ENCODE peak calls at places on chromosomes 3 and 15, in eight cellular contexts. One of them, this sample, is unnamed.

GRCh38 chr15:65213241-65213640 is 2.0 kb upstream of the CILP start:
- DNase-seq in epithelial cell of esophagus: no peak
- DNase-seq in dorsolateral prefrontal cortex: no peak
- DNase-seq in A673: no peak
- DNase-seq in uterus: no peak
- DNase-seq in PC-3: no peak
- DNase-seq in breast epithelium: no peak
- DNase-seq in HepG2: no peak
- DNase-seq in this sample: no peak

GRCh38 chr15:51092480-51092879 is 2.2 kb downstream of the TNFAIP8L3 start:
- DNase-seq in epithelial cell of esophagus: no peak
- DNase-seq in dorsolateral prefrontal cortex: no peak
- DNase-seq in A673: no peak
- DNase-seq in uterus: no peak
- DNase-seq in PC-3: no peak
- DNase-seq in breast epithelium: no peak
- DNase-seq in HepG2: no peak
- DNase-seq in this sample: no peak

GRCh38 chr3:35832140-35832571 is 192.8 kb downstream of the ARPP21 start:
- DNase-seq in epithelial cell of esophagus: no peak
- DNase-seq in dorsolateral prefrontal cortex: no peak
- DNase-seq in A673: no peak
- DNase-seq in uterus: no peak
- DNase-seq in PC-3: no peak
- DNase-seq in breast epithelium: no peak
- DNase-seq in HepG2: peak; percentile 1
- DNase-seq in this sample: no peak

GRCh38 chr15:88541709-88542341 is 4.7 kb downstream of the DET1 start:
- DNase-seq in epithelial cell of esophagus: no peak
- DNase-seq in dorsolateral prefrontal cortex: no peak
- DNase-seq in A673: no peak
- DNase-seq in uterus: no peak
- DNase-seq in PC-3: no peak
- DNase-seq in breast epithelium: no peak
- DNase-seq in HepG2: no peak
- DNase-seq in this sample: peak; percentile 35

GRCh38 chr3:184778426-184779332 is 33.3 kb upstream of the VPS8 start:
- DNase-seq in epithelial cell of esophagus: no peak
- DNase-seq in dorsolateral prefrontal cortex: no peak
- DNase-seq in A673: no peak
- DNase-seq in uterus: no peak
- DNase-seq in PC-3: no peak
- DNase-seq in breast epithelium: peak; percentile 28
- DNase-seq in HepG2: no peak
- DNase-seq in this sample: no peak

GRCh38 chr15:40844543-40844981 is 714 bp downstream of the SPINT1 start:
- DNase-seq in epithelial cell of esophagus: peak; percentile 57
- DNase-seq in dorsolateral prefrontal cortex: no peak
- DNase-seq in A673: peak; percentile 34
- DNase-seq in uterus: no peak
- DNase-seq in PC-3: peak; percentile 28
- DNase-seq in breast epithelium: peak; percentile 60
- DNase-seq in HepG2: no peak
- DNase-seq in this sample: no peak

GRCh38 chr3:105364113-105364512 is 2.6 kb upstream of the ALCAM start:
- DNase-seq in epithelial cell of esophagus: peak; percentile 62
- DNase-seq in dorsolateral prefrontal cortex: no peak
- DNase-seq in A673: no peak
- DNase-seq in uterus: no peak
- DNase-seq in PC-3: peak; percentile 79
- DNase-seq in breast epithelium: no peak
- DNase-seq in HepG2: no peak
- DNase-seq in this sample: no peak

GRCh38 chr3:58422756-58423324 is 10.8 kb downstream of the PDHB start:
- DNase-seq in epithelial cell of esophagus: peak; percentile 26
- DNase-seq in dorsolateral prefrontal cortex: no peak
- DNase-seq in A673: peak; percentile 30
- DNase-seq in uterus: no peak
- DNase-seq in PC-3: peak; percentile 40
- DNase-seq in breast epithelium: no peak
- DNase-seq in HepG2: peak; percentile 40
- DNase-seq in this sample: no peak

GRCh38 chr3:70731046-70731445 is 418.6 kb upstream of the MDFIC2 start:
- DNase-seq in epithelial cell of esophagus: peak; percentile 76
- DNase-seq in dorsolateral prefrontal cortex: no peak
- DNase-seq in A673: no peak
- DNase-seq in uterus: no peak
- DNase-seq in PC-3: no peak
- DNase-seq in breast epithelium: no peak
- DNase-seq in HepG2: no peak
- DNase-seq in this sample: no peak

GRCh38 chr3:57890874-57891273 is 117.3 kb upstream of the FLNB start:
- DNase-seq in epithelial cell of esophagus: no peak
- DNase-seq in dorsolateral prefrontal cortex: no peak
- DNase-seq in A673: no peak
- DNase-seq in uterus: no peak
- DNase-seq in PC-3: no peak
- DNase-seq in breast epithelium: no peak
- DNase-seq in HepG2: no peak
- DNase-seq in this sample: peak; percentile 23

GRCh38 chr3:16085884-16086608 is 88.4 kb upstream of the GALNT15 start:
- DNase-seq in epithelial cell of esophagus: no peak
- DNase-seq in dorsolateral prefrontal cortex: peak; percentile 79
- DNase-seq in A673: no peak
- DNase-seq in uterus: peak; percentile 71
- DNase-seq in PC-3: no peak
- DNase-seq in breast epithelium: no peak
- DNase-seq in HepG2: no peak
- DNase-seq in this sample: no peak

GRCh38 chr3:45783667-45784066 is 12.7 kb downstream of the SLC6A20 start:
- DNase-seq in epithelial cell of esophagus: no peak
- DNase-seq in dorsolateral prefrontal cortex: no peak
- DNase-seq in A673: no peak
- DNase-seq in uterus: no peak
- DNase-seq in PC-3: no peak
- DNase-seq in breast epithelium: no peak
- DNase-seq in HepG2: no peak
- DNase-seq in this sample: no peak

DNA sequence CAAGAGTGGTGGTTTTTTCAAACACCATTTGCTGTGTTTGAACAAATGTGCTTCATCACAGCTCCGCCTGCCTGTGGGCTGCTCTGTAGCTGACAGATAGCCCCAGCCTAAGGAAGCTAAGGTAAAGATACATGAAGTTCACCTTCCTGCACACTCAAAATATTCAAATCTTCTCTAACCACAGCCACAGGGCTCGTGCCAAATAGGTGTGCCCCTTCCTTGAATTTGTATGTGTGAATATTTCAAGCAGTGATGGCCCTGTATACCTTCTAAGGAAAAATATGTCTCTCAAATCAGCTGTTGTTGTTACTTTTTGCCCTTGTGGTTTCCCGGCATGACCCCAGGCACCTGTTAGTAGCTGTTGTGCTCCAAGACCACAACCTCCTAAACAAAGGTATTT is 92.8 kb downstream of the CCNL1 start:
- DNase-seq in epithelial cell of esophagus: no peak
- DNase-seq in dorsolateral prefrontal cortex: no peak
- DNase-seq in A673: no peak
- DNase-seq in uterus: no peak
- DNase-seq in PC-3: no peak
- DNase-seq in breast epithelium: no peak
- DNase-seq in HepG2: no peak
- DNase-seq in this sample: no peak
- TF ChIP-seq CTCF in epithelial cell of esophagus: no peak
- TF ChIP-seq CTCF in dorsolateral prefrontal cortex: no peak
- TF ChIP-seq CTCF in A673: no peak
- TF ChIP-seq CTCF in uterus: no peak
- TF ChIP-seq CTCF in PC-3: no peak
- TF ChIP-seq CTCF in breast epithelium: no peak
- TF ChIP-seq CTCF in HepG2: no peak
- TF ChIP-seq CTCF in this sample: no peak

DNA sequence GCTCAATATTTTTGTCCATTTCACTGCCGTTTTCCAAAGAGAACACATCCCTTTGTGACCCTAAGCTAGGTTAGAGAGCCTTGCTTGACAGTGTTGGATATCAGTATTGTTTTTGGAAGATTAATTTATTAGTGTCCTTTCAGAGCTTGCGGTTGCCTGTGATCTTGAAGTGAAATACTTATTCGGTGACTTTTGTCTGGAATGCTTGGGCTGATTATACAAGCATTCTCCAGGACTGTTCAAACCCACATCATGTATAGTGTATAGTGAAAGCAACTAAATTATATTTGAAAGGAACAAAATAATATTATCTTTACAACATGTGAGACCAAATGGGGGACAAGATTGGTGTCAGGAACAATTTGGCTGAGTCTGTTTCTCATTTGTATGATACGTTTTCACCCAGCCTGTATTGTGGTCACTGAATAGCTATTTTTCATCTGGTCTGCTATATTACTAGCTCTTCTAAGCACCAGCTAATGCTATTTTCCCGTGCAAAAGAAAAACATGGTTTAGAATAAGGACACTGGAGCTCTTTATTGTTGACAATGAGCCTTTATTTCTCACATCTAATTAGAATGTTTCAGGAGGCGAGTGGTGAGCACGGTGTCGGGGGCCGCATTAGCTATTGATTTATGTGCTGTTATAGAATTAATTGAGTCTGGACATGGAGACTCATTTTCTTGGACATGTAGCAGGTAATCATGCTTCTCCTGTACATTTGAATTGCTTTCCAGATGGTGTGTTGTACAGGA is 158.1 kb downstream of the APBA2 start:
- DNase-seq in epithelial cell of esophagus: no peak
- DNase-seq in dorsolateral prefrontal cortex: no peak
- DNase-seq in A673: no peak
- DNase-seq in uterus: no peak
- DNase-seq in PC-3: no peak
- DNase-seq in breast epithelium: no peak
- DNase-seq in HepG2: no peak
- DNase-seq in this sample: peak; percentile 19
- H3K4me3 ChIP-seq in epithelial cell of esophagus: no peak overlapping the region
- H3K4me3 ChIP-seq in dorsolateral prefrontal cortex: peak overlapping the region; percentile 1
- H3K4me3 ChIP-seq in A673: no peak overlapping the region
- H3K4me3 ChIP-seq in uterus: no peak overlapping the region
- H3K4me3 ChIP-seq in PC-3: no peak overlapping the region
- H3K4me3 ChIP-seq in breast epithelium: no peak overlapping the region
- H3K4me3 ChIP-seq in HepG2: no peak overlapping the region
- H3K4me3 ChIP-seq in this sample: no peak overlapping the region

GRCh38 chr15:79447060-79447459 is 14.9 kb downstream of the MINAR1 start:
- DNase-seq in epithelial cell of esophagus: no peak
- DNase-seq in dorsolateral prefrontal cortex: no peak
- DNase-seq in A673: no peak
- DNase-seq in uterus: no peak
- DNase-seq in PC-3: no peak
- DNase-seq in breast epithelium: no peak
- DNase-seq in HepG2: no peak
- DNase-seq in this sample: no peak

GRCh38 chr15:79451361-79451999 is 19.3 kb downstream of the MINAR1 start:
- DNase-seq in epithelial cell of esophagus: no peak
- DNase-seq in dorsolateral prefrontal cortex: no peak
- DNase-seq in A673: no peak
- DNase-seq in uterus: no peak
- DNase-seq in PC-3: no peak
- DNase-seq in breast epithelium: no peak
- DNase-seq in HepG2: no peak
- DNase-seq in this sample: no peak

GRCh38 chr15:79452244-79453051 is 20.3 kb downstream of the MINAR1 start:
- DNase-seq in epithelial cell of esophagus: no peak
- DNase-seq in dorsolateral prefrontal cortex: no peak
- DNase-seq in A673: no peak
- DNase-seq in uterus: no peak
- DNase-seq in PC-3: no peak
- DNase-seq in breast epithelium: no peak
- DNase-seq in HepG2: no peak
- DNase-seq in this sample: no peak

GRCh38 chr15:79453446-79453845 is 21.3 kb downstream of the MINAR1 start:
- DNase-seq in epithelial cell of esophagus: no peak
- DNase-seq in dorsolateral prefrontal cortex: no peak
- DNase-seq in A673: no peak
- DNase-seq in uterus: no peak
- DNase-seq in PC-3: no peak
- DNase-seq in breast epithelium: no peak
- DNase-seq in HepG2: no peak
- DNase-seq in this sample: no peak

DNA sequence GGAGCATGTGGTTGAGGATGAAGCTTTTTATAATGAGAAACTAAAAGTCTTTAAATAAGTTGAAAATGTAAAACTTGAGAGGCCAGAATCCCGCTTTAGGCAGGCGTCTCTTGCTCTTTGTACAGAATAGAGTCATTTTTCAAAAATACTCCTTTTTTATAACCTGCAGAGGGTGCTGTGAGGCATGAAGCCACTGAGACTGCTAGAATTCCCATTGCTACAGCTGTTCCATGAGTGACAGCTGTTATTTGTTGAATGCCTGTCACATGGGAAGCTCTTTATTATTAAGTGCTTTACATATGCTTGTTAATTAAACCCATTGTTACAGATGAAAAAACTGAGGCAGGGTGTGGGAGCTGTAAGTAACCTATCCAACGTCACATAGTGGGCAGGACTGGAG is 18.5 kb downstream of the MINAR1 start:
- DNase-seq in epithelial cell of esophagus: no peak
- DNase-seq in dorsolateral prefrontal cortex: no peak
- DNase-seq in A673: peak; percentile 36
- DNase-seq in uterus: no peak
- DNase-seq in PC-3: peak; percentile 25
- DNase-seq in breast epithelium: no peak
- DNase-seq in HepG2: peak; percentile 5
- DNase-seq in this sample: no peak
- TF ChIP-seq CTCF in epithelial cell of esophagus: no peak
- TF ChIP-seq CTCF in dorsolateral prefrontal cortex: no peak
- TF ChIP-seq CTCF in A673: peak; percentile 55
- TF ChIP-seq CTCF in uterus: no peak
- TF ChIP-seq CTCF in PC-3: peak; percentile 60
- TF ChIP-seq CTCF in breast epithelium: no peak
- TF ChIP-seq CTCF in HepG2: peak; percentile 38
- TF ChIP-seq CTCF in this sample: peak; percentile 25

GRCh38 chr3:186785517-186786018 is 2.2 kb downstream of the EIF4A2 start:
- DNase-seq in epithelial cell of esophagus: no peak
- DNase-seq in dorsolateral prefrontal cortex: no peak
- DNase-seq in A673: no peak
- DNase-seq in uterus: no peak
- DNase-seq in PC-3: no peak
- DNase-seq in breast epithelium: no peak
- DNase-seq in HepG2: no peak
- DNase-seq in this sample: no peak

GRCh38 chr3:186788482-186789370 is 5.3 kb downstream of the EIF4A2 start:
- DNase-seq in epithelial cell of esophagus: no peak
- DNase-seq in dorsolateral prefrontal cortex: no peak
- DNase-seq in A673: no peak
- DNase-seq in uterus: no peak
- DNase-seq in PC-3: no peak
- DNase-seq in breast epithelium: no peak
- DNase-seq in HepG2: no peak
- DNase-seq in this sample: no peak

GRCh38 chr3:186789554-186790260 is 6.3 kb downstream of the EIF4A2 start:
- DNase-seq in epithelial cell of esophagus: no peak
- DNase-seq in dorsolateral prefrontal cortex: no peak
- DNase-seq in A673: no peak
- DNase-seq in uterus: no peak
- DNase-seq in PC-3: no peak
- DNase-seq in breast epithelium: no peak
- DNase-seq in HepG2: no peak
- DNase-seq in this sample: no peak

GRCh38 chr3:186786810-186787375 is 3.5 kb downstream of the EIF4A2 start:
- DNase-seq in epithelial cell of esophagus: no peak
- DNase-seq in dorsolateral prefrontal cortex: no peak
- DNase-seq in A673: no peak
- DNase-seq in uterus: no peak
- DNase-seq in PC-3: no peak
- DNase-seq in breast epithelium: no peak
- DNase-seq in HepG2: no peak
- DNase-seq in this sample: no peak

GRCh38 chr3:186787642-186788481 is 4.5 kb downstream of the EIF4A2 start:
- DNase-seq in epithelial cell of esophagus: no peak
- DNase-seq in dorsolateral prefrontal cortex: no peak
- DNase-seq in A673: no peak
- DNase-seq in uterus: no peak
- DNase-seq in PC-3: no peak
- DNase-seq in breast epithelium: no peak
- DNase-seq in HepG2: no peak
- DNase-seq in this sample: no peak
- H3K4me3 ChIP-seq in epithelial cell of esophagus: peak overlapping the region; percentile 100
- H3K4me3 ChIP-seq in dorsolateral prefrontal cortex: peak overlapping the region; percentile 98
- H3K4me3 ChIP-seq in A673: peak overlapping the region; percentile 77
- H3K4me3 ChIP-seq in uterus: no peak overlapping the region
- H3K4me3 ChIP-seq in PC-3: peak overlapping the region; percentile 100
- H3K4me3 ChIP-seq in breast epithelium: no peak overlapping the region
- H3K4me3 ChIP-seq in HepG2: no peak overlapping the region
- H3K4me3 ChIP-seq in this sample: peak overlapping the region; percentile 100